ENCODE peak calls at places on chromosomes 3 and 15, in seven cellular contexts. C is Peyer's patch, G is lower leg skin, Z is GM12878, B is adrenal gland, U is heart left ventricle, T is stomach. I is an unnamed sample.

GRCh38 chr3:106342386-106342785 is 473.6 kb upstream of the CBLB start:
- DNase-seq in B (no peak), Z (no peak), T (no peak), U (no peak), C (no peak), G (peak), I (no peak)

GRCh38 chr15:86691091-86691490 is 611.4 kb downstream of the AGBL1 start:
- DNase-seq in T (no peak), B (no peak), Z (no peak), U (no peak), G (no peak), C (no peak), I (no peak)

GRCh38 chr3:150495563-150496168 is 50.6 kb downstream of the SERP1 start:
- DNase-seq in G (no peak), U (no peak), Z (no peak), B (no peak), C (no peak), T (no peak), I (no peak)

GRCh38 chr15:98805434-98806274 is 157.3 kb downstream of the IGF1R start:
- DNase-seq in U (no peak), Z (no peak), G (no peak), T (no peak), B (no peak), C (no peak), I (no peak)

GRCh38 chr3:97613139-97613538 is 151.4 kb upstream of the ARL6 start:
- DNase-seq in C (no peak), T (no peak), U (no peak), Z (no peak), G (no peak), B (no peak), I (no peak)

GRCh38 chr3:54003136-54003535 is 111.5 kb upstream of the SELENOK start:
- DNase-seq in U (no peak), T (no peak), C (no peak), G (no peak), B (no peak), Z (no peak), I (no peak)

GRCh38 chr3:23254287-23254686 is 51.2 kb downstream of the UBE2E2 start:
- DNase-seq in Z (no peak), B (no peak), T (no peak), G (no peak), U (no peak), C (no peak), I (no peak)

GRCh38 chr3:65550137-65550536 is 488.6 kb downstream of the MAGI1 start:
- DNase-seq in G (no peak), C (no peak), T (no peak), Z (no peak), U (no peak), B (no peak), I (no peak)

GRCh38 chr15:82810863-82811421 is 1.5 kb downstream of the WHAMM start:
- DNase-seq in C (no peak), U (no peak), T (no peak), Z (peak), B (no peak), G (no peak), I (no peak)

GRCh38 chr15:85394552-85395333 is 14.3 kb downstream of the AKAP13 start:
- DNase-seq in U (no peak), G (no peak), C (no peak), B (no peak), Z (no peak), T (no peak), I (no peak)

GRCh38 chr15:41691471-41691870 is 31.3 kb downstream of the MGA start:
- DNase-seq in T (no peak), Z (no peak), C (no peak), B (no peak), G (no peak), U (no peak), I (no peak)

GRCh38 chr3:115062412-115062956 is 84.6 kb downstream of the ZBTB20 start:
- DNase-seq in T (no peak), G (no peak), C (no peak), U (no peak), B (no peak), Z (no peak), I (no peak)

GRCh38 chr15:69757186-69757585 is 304.6 kb downstream of the RPLP1 start:
- DNase-seq in B (no peak), T (no peak), Z (no peak), C (no peak), G (no peak), U (no peak), I (no peak)

GRCh38 chr3:5390221-5390620 is 202.7 kb downstream of the EDEM1 start:
- DNase-seq in B (no peak), G (no peak), U (no peak), Z (no peak), C (no peak), T (no peak), I (no peak)

GRCh38 chr3:196648856-196649255 is 9.4 kb downstream of the NRROS start:
- DNase-seq in G (no peak), C (no peak), U (no peak), Z (no peak), B (no peak), T (no peak), I (peak)

GRCh38 chr3:162960269-162960668 is 1463.7 kb downstream of the OTOL1 start:
- DNase-seq in B (no peak), T (no peak), Z (no peak), U (no peak), C (no peak), G (no peak), I (no peak)

GRCh38 chr3:37969601-37970100 is 20.9 kb upstream of the VILL start:
- DNase-seq in T (no peak), U (no peak), C (no peak), G (no peak), Z (no peak), B (no peak), I (no peak)

GRCh38 chr3:102673271-102674115 is 238.7 kb downstream of the ZPLD1 start:
- DNase-seq in B (peak), G (peak), C (peak), T (peak), Z (peak), U (peak), I (peak)

GRCh38 chr3:170714562-170715535 is 129.0 kb upstream of the SLC7A14 start:
- DNase-seq in G (no peak), T (no peak), Z (no peak), U (no peak), C (no peak), B (no peak), I (no peak)

GRCh38 chr3:181454451-181455027 is 257.2 kb upstream of the SOX2 start:
- DNase-seq in U (no peak), T (no peak), C (no peak), G (no peak), Z (no peak), B (no peak), I (no peak)

GRCh38 chr15:22989576-22990477 is 9.7 kb upstream of the CYFIP1 start:
- DNase-seq in T (peak), U (no peak), Z (no peak), C (peak), G (no peak), B (peak), I (no peak)

GRCh38 chr15:52013151-52013791 is 5.7 kb upstream of the MAPK6 start:
- DNase-seq in Z (no peak), C (no peak), G (no peak), T (no peak), B (no peak), U (no peak), I (no peak)

GRCh38 chr3:46669191-46669999 is 24.1 kb downstream of the ALS2CL start:
- DNase-seq in T (peak), U (peak), Z (no peak), C (no peak), G (no peak), B (peak), I (no peak)

GRCh38 chr3:64588381-64588780 is 99.4 kb downstream of the ADAMTS9 start:
- DNase-seq in U (no peak), C (no peak), G (no peak), Z (no peak), B (no peak), T (no peak), I (no peak)

GRCh38 chr3:152202976-152203626 is 65.6 kb upstream of the MBNL1 start:
- DNase-seq in U (no peak), B (no peak), G (no peak), T (no peak), Z (no peak), C (no peak), I (no peak)

GRCh38 chr15:40338921-40339620 is 1.7 kb downstream of the CCDC9B start:
- DNase-seq in C (no peak), G (no peak), B (no peak), T (no peak), Z (no peak), U (peak), I (peak)
- TF ChIP-seq POLR2A in C (no peak), G (no peak), B (no peak), T (no peak), Z (no peak), U (no peak), I (peak)

DNA sequence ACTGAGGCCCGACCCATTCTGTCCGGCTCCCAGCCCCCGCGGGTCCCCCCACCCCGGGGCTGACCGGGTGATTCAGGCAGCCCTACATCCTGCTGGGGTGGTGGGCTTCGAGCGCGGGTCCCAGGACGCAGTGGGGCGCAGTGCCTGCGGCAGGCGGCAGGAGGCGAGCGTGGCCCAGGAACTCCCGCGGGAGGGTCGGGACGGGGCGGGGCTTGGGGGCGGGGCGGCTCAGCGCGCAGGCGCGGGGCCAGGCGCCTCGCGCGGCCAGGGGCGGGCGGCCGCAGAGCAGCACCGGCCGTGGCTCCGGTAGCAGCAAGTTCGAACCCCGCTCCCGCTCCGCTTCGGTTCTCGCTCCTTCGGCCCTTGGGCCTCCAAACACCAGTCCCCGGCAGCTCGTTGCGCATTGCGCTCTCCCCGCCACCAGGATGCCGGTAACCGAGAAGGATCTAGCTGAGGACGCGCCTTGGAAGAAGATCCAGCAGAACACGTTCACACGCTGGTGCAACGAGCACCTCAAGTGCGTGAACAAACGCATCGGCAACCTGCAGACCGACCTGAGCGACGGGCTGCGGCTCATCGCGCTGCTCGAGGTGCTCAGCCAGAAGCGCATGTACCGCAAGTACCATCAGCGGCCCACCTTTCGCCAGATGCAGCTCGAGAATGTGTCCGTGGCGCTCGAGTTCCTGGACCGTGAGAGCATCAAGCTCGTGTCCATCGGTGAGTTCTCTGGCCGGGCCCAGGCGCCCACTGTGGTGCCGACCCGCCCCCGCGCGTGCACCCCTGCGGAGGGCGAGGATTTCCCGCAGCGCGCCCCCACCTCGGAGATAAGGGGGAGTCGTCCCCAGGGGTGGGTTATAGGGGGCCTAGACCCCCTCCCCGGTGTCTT is at the start of gene FLNB:
- DNase-seq in U (peak), B (peak), T (peak), Z (no peak), G (no peak), C (peak), I (peak)
- TF ChIP-seq POLR2A in U (no peak), B (no peak), T (no peak), Z (peak), G (no peak), C (peak), I (peak)

DNA sequence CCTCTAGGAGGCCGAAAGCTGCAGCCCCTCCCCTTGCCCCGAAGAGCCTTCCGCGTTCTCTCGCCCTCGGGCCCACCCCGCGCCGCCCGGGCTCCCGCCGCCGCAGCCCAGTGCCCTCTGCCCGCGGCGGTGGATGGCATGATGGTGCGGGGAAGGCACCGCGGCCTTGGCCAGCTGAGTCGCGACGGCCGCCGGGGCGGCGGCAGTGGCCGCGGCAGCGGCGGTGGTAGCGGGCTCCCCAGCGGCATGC is 1.2 kb downstream of the TLNRD1 start:
- DNase-seq in T (no peak), U (no peak), G (no peak), Z (no peak), C (no peak), B (no peak), I (no peak)
- TF ChIP-seq POLR2A in T (no peak), U (no peak), G (no peak), Z (no peak), C (no peak), B (no peak), I (no peak)

GRCh38 chr15:40421246-40422157 is 15.9 kb downstream of the IVD start:
- DNase-seq in G (no peak), T (peak), B (peak), U (peak), Z (no peak), C (peak), I (no peak)
- TF ChIP-seq POLR2A in G (no peak), T (no peak), B (no peak), U (no peak), Z (peak), C (no peak), I (no peak)

GRCh38 chr3:183637106-183637486 is 1.7 kb downstream of the KLHL24 start:
- DNase-seq in U (no peak), Z (no peak), C (no peak), B (no peak), G (no peak), T (no peak), I (no peak)

GRCh38 chr3:183635107-183635430 is 354 bp upstream of the KLHL24 start:
- DNase-seq in B (no peak), T (no peak), U (no peak), C (no peak), G (no peak), Z (no peak), I (no peak)

GRCh38 chr3:183634707-183635106 is 716 bp upstream of the KLHL24 start:
- DNase-seq in U (no peak), C (no peak), T (no peak), G (no peak), B (no peak), Z (no peak), I (no peak)

GRCh38 chr3:183636221-183637105 is 1.0 kb downstream of the KLHL24 start:
- DNase-seq in T (peak), G (peak), Z (peak), B (peak), U (peak), C (peak), I (peak)

DNA sequence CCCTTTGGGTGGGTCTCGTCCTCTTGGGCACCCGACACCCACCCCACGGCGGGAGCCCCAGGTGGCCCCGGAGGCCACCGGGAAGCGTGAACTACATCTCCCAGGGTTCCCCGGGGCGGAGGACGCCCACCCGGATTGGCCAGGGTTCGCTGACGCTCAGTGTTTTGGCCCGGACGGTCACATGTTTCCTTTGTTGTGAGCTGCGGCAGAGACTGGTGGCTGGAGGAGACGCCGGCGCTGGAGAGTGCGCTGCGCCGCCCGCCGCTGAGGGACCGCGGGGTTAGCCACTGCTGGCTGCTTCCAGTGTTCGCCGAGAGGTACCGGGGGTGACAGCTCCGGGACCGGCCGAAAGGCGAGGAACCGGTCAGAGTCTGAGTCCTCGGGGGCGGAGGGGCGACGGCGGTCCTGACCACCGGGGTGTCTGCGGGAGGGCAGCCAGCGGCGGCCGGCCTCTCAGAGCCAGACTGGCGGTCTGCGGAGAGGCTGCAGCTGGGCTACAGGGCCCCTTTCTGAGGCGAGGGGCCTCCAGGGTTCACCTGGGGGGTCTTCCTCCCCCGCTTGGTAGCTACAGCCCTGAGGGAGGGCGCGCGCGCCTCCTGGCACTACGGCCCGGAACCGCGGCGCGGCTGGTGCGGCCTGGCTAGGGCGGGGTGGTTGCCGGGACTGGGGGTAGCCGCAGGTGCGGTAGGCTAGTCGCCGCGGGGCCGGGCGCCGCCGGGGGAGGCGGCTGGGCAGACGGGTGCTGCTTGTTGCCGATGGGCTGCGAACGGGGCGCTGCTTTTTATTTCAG is at the start of gene KLHL24:
- DNase-seq in U (peak), G (peak), C (peak), B (peak), T (peak), Z (peak), I (peak)
- TF ChIP-seq POLR2A in U (peak), G (no peak), C (peak), B (peak), T (peak), Z (peak), I (no peak)

GRCh38 chr15:63044077-63044644 is 1.6 kb downstream of the TPM1 start:
- DNase-seq in T (no peak), B (no peak), Z (no peak), C (no peak), G (no peak), U (no peak), I (no peak)

GRCh38 chr15:63042879-63043340 is 363 bp downstream of the TPM1 start:
- DNase-seq in B (no peak), T (no peak), C (no peak), G (no peak), Z (no peak), U (peak), I (no peak)

GRCh38 chr15:63043391-63044076 is 987 bp downstream of the TPM1 start:
- DNase-seq in B (no peak), T (no peak), Z (no peak), U (peak), G (no peak), C (peak), I (no peak)

GRCh38 chr15:63045438-63046278 is 3.1 kb downstream of the TPM1 start:
- DNase-seq in G (no peak), Z (no peak), U (no peak), C (no peak), T (no peak), B (no peak), I (no peak)

GRCh38 chr15:63044645-63045437 is 2.3 kb downstream of the TPM1 start:
- DNase-seq in U (peak), G (no peak), C (no peak), Z (no peak), B (no peak), T (no peak), I (no peak)
- TF ChIP-seq POLR2A in U (peak), G (no peak), C (no peak), Z (no peak), B (no peak), T (no peak), I (no peak)

DNA sequence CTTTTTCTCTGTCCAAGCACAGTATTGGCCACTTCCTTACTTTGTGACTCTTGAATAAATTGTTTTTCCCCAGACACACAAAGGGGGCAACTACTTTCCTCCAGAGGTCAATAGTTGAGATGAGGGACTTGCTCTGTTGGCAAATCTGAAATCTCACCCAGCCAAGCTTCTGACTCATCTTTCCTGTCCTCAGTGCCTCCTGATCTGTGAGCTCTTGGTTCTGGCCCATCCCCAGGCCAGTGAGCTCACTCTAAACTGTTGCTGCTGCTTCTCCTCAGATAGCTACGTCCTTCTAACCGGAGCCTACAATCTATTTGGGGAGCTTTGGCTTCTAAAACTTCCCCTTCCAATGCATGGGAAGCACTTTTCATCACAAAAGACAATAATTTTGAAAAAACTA is 50.0 kb upstream of the NMD3 start:
- DNase-seq in Z (no peak), G (peak), C (no peak), U (peak), T (no peak), B (peak), I (peak)
- TF ChIP-seq POLR2A in Z (no peak), G (no peak), C (no peak), U (no peak), T (no peak), B (no peak), I (no peak)

GRCh38 chr15:101652098-101652782 is at the start of gene TM2D3:
- DNase-seq in C (peak), U (peak), G (peak), B (peak), Z (peak), T (peak), I (peak)
- TF ChIP-seq POLR2A in C (peak), U (peak), G (no peak), B (peak), Z (peak), T (peak), I (peak)

I was measured in H54.